ENCODE peak calls at places on chromosomes 7 and 10, in nine cellular contexts. U, B, N, R, Z, E, S, M and I are unnamed samples. For H3K9me3, the result is how much of the 10 kb centered on the place peaks cover.

GRCh38 chr10:88664142-88664541 is at the start of gene LIPF:
- DNase-seq in U (no peak), B (no peak), N (no peak), R (no peak), Z (no peak), E (no peak), S (no peak), M (no peak), I (no peak)

GRCh38 chr7:53602817-53603418 is 567.5 kb downstream of the POM121L12 start:
- DNase-seq in U (no peak), B (no peak), N (no peak), R (no peak), Z (no peak), E (no peak), S (no peak), M (no peak), I (no peak)

GRCh38 chr7:40918701-40919271 is 784.0 kb downstream of the SUGCT start:
- DNase-seq in U (no peak), B (no peak), N (no peak), R (peak), Z (no peak), E (no peak), S (no peak), M (peak), I (no peak)

GRCh38 chr10:125786547-125786946 is 10.9 kb upstream of the MMP21 start:
- DNase-seq in U (no peak), B (no peak), N (no peak), R (no peak), Z (no peak), E (no peak), S (no peak), M (no peak), I (no peak)

GRCh38 chr10:92844746-92845145 is 3.6 kb upstream of the EXOC6 start:
- DNase-seq in U (no peak), B (no peak), N (no peak), R (no peak), Z (no peak), E (no peak), S (no peak), M (no peak), I (no peak)

GRCh38 chr10:8365935-8366911 is 311.7 kb downstream of the GATA3 start:
- DNase-seq in U (no peak), B (peak), N (peak), R (peak), Z (peak), E (no peak), S (no peak), M (no peak), I (peak)

GRCh38 chr10:106894675-106895074 is 269.8 kb downstream of the SORCS1 start:
- DNase-seq in U (no peak), B (no peak), N (no peak), R (no peak), Z (no peak), E (no peak), S (no peak), M (no peak), I (no peak)

GRCh38 chr7:6271091-6271658 is 1.2 kb downstream of the CYTH3 start:
- DNase-seq in U (peak), B (peak), N (peak), R (no peak), Z (peak), E (no peak), S (peak), M (no peak), I (peak)

GRCh38 chr7:64183126-64183742 is 23.8 kb upstream of the ZNF735 start:
- DNase-seq in U (no peak), B (peak), N (no peak), R (no peak), Z (no peak), E (no peak), S (peak), M (no peak), I (peak)

GRCh38 chr10:122636953-122637352 is 62.7 kb downstream of the C10orf120 start:
- DNase-seq in U (no peak), B (no peak), N (no peak), R (no peak), Z (peak), E (no peak), S (no peak), M (no peak), I (no peak)

GRCh38 chr7:1445341-1445740 is 13.9 kb downstream of the MICALL2 start:
- DNase-seq in U (no peak), B (no peak), N (no peak), R (no peak), Z (no peak), E (no peak), S (no peak), M (no peak), I (no peak)

GRCh38 chr7:94391716-94392390 is 2.8 kb upstream of the COL1A2 start:
- DNase-seq in U (no peak), B (no peak), N (no peak), R (peak), Z (no peak), E (no peak), S (peak), M (peak), I (no peak)

GRCh38 chr10:74544106-74544505 is 282.3 kb upstream of the KAT6B start:
- DNase-seq in U (no peak), B (no peak), N (no peak), R (peak), Z (no peak), E (no peak), S (no peak), M (no peak), I (no peak)

GRCh38 chr7:78125884-78126283 is 327.3 kb downstream of the PHTF2 start:
- DNase-seq in U (no peak), B (no peak), N (no peak), R (peak), Z (no peak), E (no peak), S (no peak), M (peak), I (no peak)

GRCh38 chr7:154388412-154388811 is 336.2 kb downstream of the DPP6 start:
- DNase-seq in U (no peak), B (no peak), N (no peak), R (no peak), Z (no peak), E (no peak), S (no peak), M (no peak), I (no peak)

GRCh38 chr10:76231258-76231934 is 800.0 kb downstream of the LRMDA start:
- DNase-seq in U (no peak), B (no peak), N (no peak), R (no peak), Z (no peak), E (no peak), S (no peak), M (no peak), I (no peak)

DNA sequence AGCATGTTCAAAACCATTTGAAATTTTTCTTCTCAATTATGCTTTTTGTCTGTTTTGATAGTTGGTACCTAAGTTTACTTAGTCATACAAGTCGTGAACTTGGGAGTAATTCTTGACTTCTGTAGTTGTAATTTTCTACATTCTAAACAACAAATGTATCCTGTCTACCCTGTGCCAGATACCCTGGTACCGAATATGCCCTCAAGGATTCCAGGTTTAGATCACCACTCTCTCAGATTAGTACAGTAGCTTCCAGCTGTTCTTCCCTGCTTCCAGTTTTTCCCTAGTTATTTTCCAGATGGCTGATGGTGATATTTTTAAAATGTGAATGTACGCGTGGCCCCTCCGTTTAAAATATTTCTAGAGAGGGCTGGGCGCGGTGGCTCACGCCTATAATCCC is 6.5 kb downstream of the STAM start:
- DNase-seq in U (no peak), B (no peak), N (no peak), R (no peak), Z (no peak), E (no peak), S (no peak), M (no peak), I (no peak)
- H3K9me3 ChIP-seq in U (under half), B (under half), N (under half), R (under half), Z (under half), E (under half), S (under half), M (under half), I (under half)

DNA sequence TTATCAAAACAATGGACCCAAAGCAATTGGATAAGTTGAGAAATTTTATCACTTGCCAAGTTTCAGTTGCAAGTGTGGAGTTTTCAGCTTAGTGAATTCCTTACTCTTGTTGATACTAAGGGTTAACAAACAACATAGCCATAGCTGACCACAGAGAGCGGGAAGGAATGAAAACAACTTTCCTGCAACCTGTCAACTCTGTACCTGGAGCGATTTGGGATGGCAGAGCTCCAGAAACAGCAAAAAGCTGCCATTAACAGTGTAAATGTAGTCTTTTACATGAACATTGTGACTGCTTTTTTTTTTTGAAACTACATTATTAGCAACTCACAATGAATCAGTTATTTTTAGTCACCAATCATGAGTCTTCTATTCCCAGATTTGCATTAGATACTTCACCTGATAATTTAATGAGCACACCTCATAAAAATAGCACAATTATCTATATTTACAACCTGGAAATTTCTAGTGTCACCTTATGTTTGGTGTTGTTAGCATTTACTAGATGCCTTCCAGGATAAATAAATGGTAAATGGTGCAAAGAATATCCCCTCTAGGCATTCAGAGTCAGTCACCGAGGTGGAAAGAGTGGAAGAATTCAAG is 47.6 kb upstream of the RAPGEF5 start:
- DNase-seq in U (no peak), B (no peak), N (no peak), R (no peak), Z (no peak), E (no peak), S (no peak), M (no peak), I (no peak)
- H3K27ac ChIP-seq in U (no peak), B (no peak), N (no peak), R (no peak), Z (no peak), E (no peak), S (no peak), M (no peak), I (no peak)

GRCh38 chr7:29022291-29022988 is 64.3 kb upstream of the TRIL start:
- DNase-seq in U (no peak), B (no peak), N (no peak), R (no peak), Z (no peak), E (no peak), S (no peak), M (no peak), I (no peak)
- H3K9me3 ChIP-seq in U (under half), B (under half), N (under half), R (under half), Z (under half), E (under half), S (under half), M (under half), I (under half)

GRCh38 chr10:24439935-24440334 is 231.0 kb downstream of the KIAA1217 start:
- DNase-seq in U (no peak), B (no peak), N (no peak), R (no peak), Z (no peak), E (no peak), S (no peak), M (no peak), I (no peak)
- H3K27ac ChIP-seq in U (no peak), B (no peak), N (no peak), R (peak), Z (peak), E (no peak), S (no peak), M (no peak), I (no peak)

GRCh38 chr7:149278396-149278795 is 16.4 kb downstream of the ZNF783 start:
- DNase-seq in U (no peak), B (no peak), N (no peak), R (no peak), Z (no peak), E (no peak), S (no peak), M (no peak), I (no peak)

GRCh38 chr7:149280661-149281507 is 18.9 kb downstream of the ZNF783 start:
- DNase-seq in U (no peak), B (no peak), N (no peak), R (no peak), Z (no peak), E (no peak), S (no peak), M (no peak), I (no peak)

GRCh38 chr7:149281508-149282330 is 19.7 kb downstream of the ZNF783 start:
- DNase-seq in U (no peak), B (no peak), N (no peak), R (no peak), Z (no peak), E (no peak), S (no peak), M (no peak), I (no peak)

GRCh38 chr7:149279111-149279743 is 17.2 kb downstream of the ZNF783 start:
- DNase-seq in U (no peak), B (no peak), N (no peak), R (no peak), Z (no peak), E (no peak), S (no peak), M (no peak), I (no peak)

DNA sequence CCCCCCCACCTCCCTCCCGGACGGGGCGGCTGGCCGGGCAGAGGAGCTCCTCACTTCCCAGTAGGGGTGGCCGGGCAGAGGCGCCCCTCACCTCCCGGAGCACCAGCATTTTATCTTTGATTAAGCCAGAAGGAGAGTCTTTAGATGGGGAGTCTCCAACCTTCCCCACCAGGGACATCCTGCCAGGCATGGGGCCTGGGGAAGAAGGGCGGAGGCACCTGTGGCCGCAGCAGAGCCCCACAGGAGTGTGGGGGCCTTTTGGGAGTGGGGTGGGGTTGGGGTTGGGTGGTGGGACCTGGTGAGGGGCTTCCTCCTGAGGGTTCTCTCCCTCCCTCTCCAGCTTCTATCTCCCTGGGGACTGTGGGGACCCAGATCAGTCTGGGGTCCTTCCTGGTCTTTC is 18.2 kb downstream of the ZNF783 start:
- DNase-seq in U (no peak), B (no peak), N (no peak), R (no peak), Z (no peak), E (no peak), S (no peak), M (no peak), I (no peak)
- H3K9me3 ChIP-seq in U (under half), B (under half), N (under half), R (under half), Z (under half), E (under half), S (under half), M (under half), I (under half)

DNA sequence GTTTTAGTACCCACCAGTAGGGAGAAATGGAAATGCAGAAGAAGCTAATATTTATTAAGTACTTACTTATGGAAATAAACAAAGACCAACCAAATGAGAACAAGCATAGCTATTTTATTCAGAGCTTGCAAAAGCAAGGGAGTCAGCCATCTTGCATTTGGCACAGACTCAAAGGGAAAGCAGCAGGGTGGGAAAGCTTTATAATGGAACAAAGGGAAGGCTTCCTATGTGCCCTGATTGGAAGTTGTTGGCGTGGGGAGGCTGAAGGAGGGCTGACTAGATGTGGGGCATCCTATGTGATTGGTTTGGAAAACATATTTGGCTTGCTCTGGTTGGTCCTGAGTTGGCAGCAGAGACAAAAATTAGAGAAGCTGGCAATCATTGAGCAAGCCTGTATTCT is 595.3 kb upstream of the GHITM start:
- DNase-seq in U (no peak), B (no peak), N (no peak), R (no peak), Z (no peak), E (no peak), S (no peak), M (no peak), I (no peak)
- H3K27ac ChIP-seq in U (no peak), B (no peak), N (no peak), R (peak), Z (no peak), E (no peak), S (no peak), M (no peak), I (no peak)

DNA sequence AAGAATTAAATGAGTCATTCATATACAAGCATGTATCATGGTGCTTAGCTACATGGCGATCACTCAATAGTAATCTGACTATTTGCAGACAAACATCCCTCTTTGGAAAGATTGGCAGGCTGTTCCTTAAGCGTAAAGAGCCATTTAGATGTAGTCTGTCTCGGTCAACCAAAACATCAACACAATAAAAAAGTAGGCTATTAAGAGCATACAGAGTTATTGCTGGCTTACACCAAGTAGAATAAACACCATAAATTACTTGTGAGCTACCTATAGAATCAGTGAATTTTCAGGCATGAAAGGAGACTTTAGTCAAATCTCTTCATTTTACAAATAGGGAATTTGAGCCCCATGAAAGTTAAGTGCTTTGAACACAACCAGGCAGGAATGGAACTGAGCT is 171.7 kb upstream of the FAM171A1 start:
- DNase-seq in U (no peak), B (no peak), N (no peak), R (no peak), Z (no peak), E (no peak), S (no peak), M (no peak), I (no peak)
- H3K9me3 ChIP-seq in U (under half), B (under half), N (under half), R (under half), Z (under half), E (under half), S (under half), M (under half), I (under half)

DNA sequence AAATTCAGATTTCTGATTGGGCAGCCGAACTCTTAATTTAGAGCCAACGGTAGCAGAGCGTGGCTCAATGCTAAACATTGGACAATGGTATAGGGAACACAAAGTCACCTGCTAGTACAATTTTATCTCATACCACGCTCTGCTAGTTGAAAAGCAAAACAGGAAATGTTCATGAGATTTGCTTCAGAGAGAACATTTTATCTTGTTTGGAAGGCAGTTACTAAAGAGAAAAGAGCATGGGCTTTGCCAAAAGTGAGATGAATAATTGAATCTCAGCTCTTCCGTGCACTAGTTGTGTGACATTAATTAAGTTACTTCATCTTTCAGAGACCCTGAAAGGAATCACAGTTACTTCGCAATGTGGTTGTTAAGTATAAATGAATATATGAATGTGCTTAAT is 161.5 kb upstream of the FAM13C start:
- DNase-seq in U (no peak), B (no peak), N (no peak), R (no peak), Z (no peak), E (no peak), S (no peak), M (no peak), I (no peak)
- H3K27ac ChIP-seq in U (no peak), B (no peak), N (no peak), R (no peak), Z (no peak), E (peak), S (no peak), M (no peak), I (no peak)